ENCODE peak calls at places on chromosomes 2 and 18, in eight cellular contexts. I is epithelial cell of esophagus, G is K562, Q is tibial artery, L is mammary epithelial cell, T is GM13977, C is A549, H is progenitor cell of endocrine pancreas. V is an unnamed sample.

GRCh38 chr2:165909466-165909865 is 44.1 kb downstream of the TTC21B start:
- DNase-seq in G (no peak), C (no peak), L (no peak), T (no peak), Q (no peak), I (no peak), H (no peak), V (no peak)

GRCh38 chr18:51151568-51152511 is 45.6 kb downstream of the MEX3C start:
- DNase-seq in Q (no peak), H (no peak), T (peak), G (no peak), L (no peak), C (no peak), I (no peak), V (no peak)

GRCh38 chr18:58535340-58536186 is 93.3 kb downstream of the ALPK2 start:
- DNase-seq in L (no peak), H (no peak), I (no peak), C (no peak), T (peak), Q (no peak), G (no peak), V (no peak)

GRCh38 chr2:237618449-237618848 is 8.9 kb upstream of the LRRFIP1 start:
- DNase-seq in Q (no peak), C (no peak), L (no peak), T (no peak), H (no peak), I (peak), G (no peak), V (peak)

GRCh38 chr2:73935641-73936040 is 9.0 kb downstream of the DGUOK start:
- DNase-seq in H (no peak), I (peak), C (no peak), G (no peak), T (no peak), Q (no peak), L (no peak), V (no peak)

GRCh38 chr2:158722266-158723105 is 72.6 kb upstream of the DAPL1 start:
- DNase-seq in L (no peak), I (peak), Q (no peak), H (no peak), C (no peak), T (no peak), G (no peak), V (no peak)

GRCh38 chr18:56488739-56489138 is 149.7 kb downstream of the TXNL1 start:
- DNase-seq in G (no peak), H (no peak), I (no peak), T (no peak), Q (no peak), L (no peak), C (no peak), V (no peak)

GRCh38 chr18:9433616-9434239 is 41.6 kb upstream of the RALBP1 start:
- DNase-seq in L (no peak), H (no peak), I (no peak), Q (no peak), T (peak), G (no peak), C (no peak), V (no peak)

GRCh38 chr18:3530807-3531206 is 80.8 kb downstream of the TGIF1 start:
- DNase-seq in Q (no peak), T (no peak), I (no peak), L (no peak), G (no peak), H (no peak), C (no peak), V (no peak)

GRCh38 chr2:136117391-136117841 is 533 bp downstream of the CXCR4 start:
- DNase-seq in G (peak), I (peak), Q (no peak), L (peak), T (peak), C (peak), H (peak), V (no peak)

GRCh38 chr2:43872151-43872550 is 33.4 kb downstream of the ABCG8 start:
- DNase-seq in C (no peak), L (no peak), T (no peak), I (no peak), G (no peak), H (no peak), Q (no peak), V (no peak)

GRCh38 chr2:40734797-40735196 is 282.9 kb upstream of the SLC8A1 start:
- DNase-seq in L (no peak), Q (no peak), G (no peak), I (no peak), C (no peak), T (no peak), H (no peak), V (peak)

GRCh38 chr18:58097127-58097906 is 53.3 kb downstream of the NEDD4L start:
- DNase-seq in G (no peak), H (no peak), T (no peak), C (no peak), L (no peak), Q (no peak), I (no peak), V (no peak)

GRCh38 chr2:170394988-170395387 is 217.0 kb downstream of the MYO3B start:
- DNase-seq in L (no peak), H (no peak), G (no peak), T (no peak), Q (no peak), I (no peak), C (peak), V (no peak)
- TF ChIP-seq CTCF in L (no peak), H (no peak), G (peak), T (no peak), Q (no peak), I (peak), C (no peak), V (peak)

DNA sequence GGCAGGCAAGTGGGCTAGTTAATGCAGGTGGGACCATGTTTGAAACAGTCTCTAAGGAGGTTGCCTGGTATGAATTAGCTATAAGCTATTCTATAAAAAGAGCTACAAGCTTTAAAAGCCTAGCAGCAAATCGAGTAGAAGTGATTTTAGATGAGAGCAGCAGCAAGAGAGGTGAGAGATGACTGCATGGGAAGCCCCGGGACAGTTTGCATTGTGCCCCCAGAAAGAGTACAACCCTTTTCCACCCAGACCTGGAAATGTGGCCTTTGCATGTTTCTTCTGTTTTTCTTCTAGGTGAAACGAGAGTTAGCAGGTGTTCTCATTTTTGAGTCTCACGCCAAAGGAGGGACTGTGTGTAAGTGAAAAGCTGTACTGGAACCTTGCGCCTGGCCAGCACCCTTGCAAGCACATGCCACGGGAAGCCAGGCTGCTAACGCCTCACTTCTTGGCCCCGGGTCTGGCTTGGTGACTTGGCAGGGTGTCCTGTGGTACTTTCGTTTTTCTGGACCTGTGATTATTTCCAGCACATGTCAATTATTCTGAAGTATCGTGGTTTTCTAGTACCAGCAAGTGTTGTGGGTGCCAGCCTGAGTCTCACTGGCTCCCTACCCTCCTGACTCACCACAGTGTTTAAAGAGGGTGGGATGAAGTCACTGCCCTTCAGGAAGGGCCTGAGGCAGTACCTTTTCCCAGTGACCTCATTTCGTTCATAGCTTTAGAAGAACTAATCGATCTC is 90.3 kb upstream of the MAP3K20 start:
- DNase-seq in G (no peak), T (peak), L (peak), I (peak), H (no peak), C (peak), Q (peak), V (peak)
- TF ChIP-seq CTCF in G (no peak), T (no peak), L (no peak), I (no peak), H (no peak), C (no peak), Q (no peak), V (no peak)

DNA sequence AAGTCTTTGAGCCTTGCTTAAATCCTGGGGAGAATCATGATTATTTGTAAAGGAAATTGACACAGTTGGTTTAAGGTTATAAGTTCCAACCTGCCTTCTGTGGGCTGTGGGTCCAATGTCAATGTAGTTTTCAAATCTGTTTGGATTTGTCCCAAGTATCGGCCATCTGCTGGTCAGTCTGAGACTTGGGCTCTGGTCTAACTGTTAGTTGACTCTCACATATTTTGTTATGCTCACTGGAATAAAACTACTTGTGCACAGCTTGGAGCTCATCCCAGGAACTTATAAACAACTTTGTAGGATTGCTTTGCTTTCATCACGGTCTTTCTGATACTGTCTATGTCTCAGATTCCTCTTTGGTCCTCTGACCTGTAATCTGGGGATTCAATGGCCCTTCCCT is 1026.2 kb upstream of the ZEB2 start:
- DNase-seq in G (peak), I (peak), H (no peak), T (no peak), C (peak), Q (no peak), L (peak), V (no peak)
- TF ChIP-seq CTCF in G (no peak), I (no peak), H (no peak), T (no peak), C (no peak), Q (no peak), L (no peak), V (no peak)

DNA sequence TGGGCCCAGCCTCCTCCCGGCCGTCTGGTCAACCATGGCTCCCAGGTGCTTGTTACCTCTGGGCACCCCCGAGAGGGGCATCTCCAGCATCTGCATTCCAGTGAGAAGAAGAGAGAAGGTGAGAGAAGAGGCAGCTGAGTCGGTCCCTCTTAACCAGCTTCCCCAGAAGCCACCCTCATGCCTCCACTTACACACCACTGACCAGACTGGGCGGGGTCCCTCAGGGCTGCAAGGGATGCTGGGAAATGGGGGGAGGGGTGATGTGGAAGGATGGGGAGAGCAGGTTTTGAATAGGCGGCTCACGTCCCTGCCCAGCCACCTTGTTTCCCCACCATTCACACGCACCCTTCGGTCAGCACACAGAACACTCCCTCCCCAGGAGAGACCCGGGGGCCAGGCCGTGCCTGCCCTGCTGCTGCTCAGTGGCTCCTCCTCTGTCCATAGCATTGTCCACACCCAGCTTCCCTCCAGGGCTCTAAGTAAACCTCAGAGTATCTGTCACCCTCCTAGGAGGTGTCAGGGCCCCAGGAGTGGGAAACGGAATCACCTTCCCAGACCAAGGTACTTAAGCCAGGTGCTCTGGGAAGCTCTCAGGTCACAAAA is 34.7 kb downstream of the GBX2 start:
- DNase-seq in T (no peak), Q (peak), H (no peak), L (no peak), G (peak), C (no peak), I (no peak), V (no peak)
- TF ChIP-seq CTCF in T (no peak), Q (no peak), H (no peak), L (no peak), G (peak), C (no peak), I (no peak), V (no peak)

DNA sequence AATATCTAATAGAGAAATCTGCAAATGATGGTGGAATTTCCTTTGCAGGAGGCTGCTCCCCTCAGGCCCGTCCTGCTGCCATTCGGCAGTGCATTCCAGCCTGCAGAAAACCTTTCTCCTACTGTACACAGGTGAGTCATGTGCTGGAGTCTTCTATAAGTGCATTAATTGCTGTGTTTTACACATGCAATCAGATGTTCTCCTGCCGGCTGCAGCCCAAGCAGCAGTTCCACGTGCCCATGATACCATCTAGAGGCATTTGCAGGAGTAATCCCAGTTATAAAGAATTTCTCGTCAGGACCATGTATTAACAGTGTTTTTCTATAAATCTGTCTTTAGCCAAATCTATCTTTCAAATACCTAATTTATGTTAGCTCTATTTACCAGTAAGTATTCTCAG is 304.7 kb upstream of the HNMT start:
- DNase-seq in G (no peak), Q (no peak), T (no peak), I (peak), L (peak), H (no peak), C (peak), V (peak)
- TF ChIP-seq CTCF in G (no peak), Q (no peak), T (peak), I (peak), L (peak), H (no peak), C (no peak), V (peak)

DNA sequence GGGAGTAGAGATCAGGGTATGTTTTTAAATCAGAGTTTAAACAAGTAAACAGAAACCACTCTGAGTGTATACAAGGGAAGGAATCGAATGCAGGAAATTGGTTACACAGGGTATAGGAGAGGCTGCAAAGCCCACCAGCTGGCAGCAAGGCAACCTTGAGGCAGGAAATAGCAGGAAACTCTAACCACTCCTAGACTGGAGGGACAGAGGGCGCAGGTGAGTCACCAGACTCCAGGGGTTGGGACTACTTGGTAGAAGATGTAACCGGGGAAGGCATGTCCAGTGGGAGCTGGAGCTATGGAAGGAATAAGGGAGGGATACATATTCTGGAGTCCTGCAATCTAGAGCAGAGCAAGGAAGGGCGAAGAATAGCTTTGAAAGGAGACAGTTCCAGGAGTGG is 152.3 kb downstream of the MEIS1 start:
- DNase-seq in L (peak), T (no peak), C (peak), G (peak), Q (no peak), H (no peak), I (peak), V (no peak)
- TF ChIP-seq CTCF in L (peak), T (no peak), C (peak), G (peak), Q (no peak), H (peak), I (peak), V (peak)

DNA sequence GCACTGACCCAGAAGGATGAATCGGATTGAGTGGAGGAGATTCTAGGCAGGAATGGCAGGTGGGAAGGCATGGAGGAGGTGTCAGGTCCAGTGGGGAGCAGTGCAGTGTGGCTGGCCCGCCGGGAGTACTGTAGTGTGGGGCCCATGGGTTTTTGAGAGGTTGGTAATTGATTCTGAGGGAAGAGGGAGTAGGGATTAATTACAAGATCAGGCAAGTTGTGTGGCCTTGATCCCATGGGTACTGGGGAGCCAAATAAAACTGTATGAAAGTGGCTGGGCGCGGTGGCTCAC is 12.1 kb downstream of the SIX3 start:
- DNase-seq in Q (no peak), H (no peak), T (no peak), L (no peak), C (no peak), G (no peak), I (no peak), V (no peak)
- TF ChIP-seq CTCF in Q (no peak), H (no peak), T (no peak), L (no peak), C (no peak), G (no peak), I (no peak), V (no peak)

GRCh38 chr2:1990724-1991123 is 246.4 kb upstream of the PXDN start:
- DNase-seq in T (no peak), I (no peak), L (no peak), H (no peak), Q (no peak), C (peak), G (no peak), V (no peak)
- TF ChIP-seq CTCF in T (no peak), I (no peak), L (no peak), H (no peak), Q (no peak), C (no peak), G (no peak), V (no peak)

V was measured in foreskin keratinocyte.